ENCODE peak calls at places on chromosomes 5 and 9, in five cellular contexts. Y is body of pancreas, O is PC-9, H is adrenal gland, Z is erythroblast. Q is an unnamed sample.
A peak's percentile ranks its signal among the peaks of the same experiment; 100 is the strongest.

GRCh38 chr9:14561929-14562386 is 131.3 kb downstream of the ZDHHC21 start:
- DNase-seq in H (no peak), Z (no peak), Y (peak; percentile 30), O (no peak), Q (no peak)

GRCh38 chr9:93585695-93586094 is 9.3 kb downstream of the PHF2 start:
- DNase-seq in Z (no peak), O (no peak), H (no peak), Y (no peak), Q (no peak)

GRCh38 chr9:69985971-69986370 is 57.7 kb upstream of the MAMDC2 start:
- DNase-seq in H (no peak), Y (no peak), O (no peak), Z (no peak), Q (no peak)

GRCh38 chr9:1005043-1005667 is 28.7 kb downstream of the DMRT3 start:
- DNase-seq in Z (peak; percentile 19), H (peak; percentile 23), O (peak; percentile 19), Y (peak; percentile 35), Q (peak; percentile 66)

GRCh38 chr9:74078647-74079046 is 418.5 kb upstream of the RORB start:
- DNase-seq in O (peak; percentile 3), Z (no peak), Y (no peak), H (no peak), Q (no peak)

GRCh38 chr5:141420855-141421488 is at the start of gene PCDHGA11:
- DNase-seq in H (no peak), O (peak; percentile 60), Z (peak; percentile 60), Y (no peak), Q (peak; percentile 33)

GRCh38 chr5:55551904-55552303 is 17.1 kb upstream of the PLPP1 start:
- DNase-seq in O (no peak), Y (no peak), Z (no peak), H (no peak), Q (no peak)

GRCh38 chr9:95623614-95624013 is 106.8 kb upstream of the PTCH1 start:
- DNase-seq in Y (no peak), H (no peak), Z (no peak), O (no peak), Q (no peak)

GRCh38 chr5:31027726-31028125 is 165.8 kb upstream of the CDH6 start:
- DNase-seq in O (no peak), Z (no peak), H (no peak), Y (no peak), Q (no peak)

GRCh38 chr5:2103940-2104339 is 221.2 kb upstream of the IRX4 start:
- DNase-seq in Y (no peak), Z (no peak), H (no peak), O (no peak), Q (no peak)

GRCh38 chr9:94056442-94056974 is 27.8 kb upstream of the PTPDC1 start:
- DNase-seq in Y (peak; percentile 12), Z (no peak), O (no peak), H (no peak), Q (no peak)

GRCh38 chr5:62256161-62257017 is 49.6 kb upstream of the KIF2A start:
- DNase-seq in O (no peak), Y (peak; percentile 79), Z (peak; percentile 14), H (no peak), Q (peak; percentile 57)